ENCODE peak calls at places on chromosomes 13 and 19, in ten cellular contexts. One of them, this sample, is unnamed.

GRCh38 chr19:4636151-4636717 is 3.1 kb upstream of the TNFAIP8L1 start:
- DNase-seq in GM23248: peak
- DNase-seq in GM12878: no peak
- DNase-seq in neural progenitor cell: peak
- DNase-seq in astrocyte: no peak
- DNase-seq in H9: peak
- DNase-seq in colonic mucosa: peak
- DNase-seq in adipocyte: peak
- DNase-seq in IMR-90: peak
- DNase-seq in SK-N-SH: peak
- DNase-seq in this sample: peak

GRCh38 chr13:60448907-60449510 is 52.0 kb downstream of the TDRD3 start:
- DNase-seq in IMR-90: peak
- DNase-seq in GM12878: no peak
- DNase-seq in colonic mucosa: peak
- DNase-seq in adipocyte: peak
- DNase-seq in H9: no peak
- DNase-seq in SK-N-SH: peak
- DNase-seq in neural progenitor cell: peak
- DNase-seq in astrocyte: peak
- DNase-seq in GM23248: peak
- DNase-seq in this sample: peak

GRCh38 chr13:59269476-59269875 is 894.3 kb downstream of the DIAPH3 start:
- DNase-seq in GM23248: peak
- DNase-seq in colonic mucosa: no peak
- DNase-seq in astrocyte: peak
- DNase-seq in GM12878: no peak
- DNase-seq in H9: no peak
- DNase-seq in SK-N-SH: no peak
- DNase-seq in neural progenitor cell: no peak
- DNase-seq in IMR-90: peak
- DNase-seq in adipocyte: peak
- DNase-seq in this sample: no peak

GRCh38 chr19:46408611-46409039 is 4.7 kb downstream of the CCDC8 start:
- DNase-seq in H9: no peak
- DNase-seq in IMR-90: peak
- DNase-seq in astrocyte: no peak
- DNase-seq in neural progenitor cell: peak
- DNase-seq in adipocyte: peak
- DNase-seq in SK-N-SH: no peak
- DNase-seq in GM12878: no peak
- DNase-seq in GM23248: peak
- DNase-seq in colonic mucosa: peak
- DNase-seq in this sample: no peak

GRCh38 chr13:34156841-34157365 is 339.0 kb downstream of the RFC3 start:
- DNase-seq in IMR-90: peak
- DNase-seq in adipocyte: peak
- DNase-seq in astrocyte: peak
- DNase-seq in GM12878: peak
- DNase-seq in GM23248: peak
- DNase-seq in neural progenitor cell: no peak
- DNase-seq in colonic mucosa: peak
- DNase-seq in SK-N-SH: no peak
- DNase-seq in H9: peak
- DNase-seq in this sample: no peak

GRCh38 chr19:49552749-49553148 is 24.9 kb downstream of the RCN3 start:
- DNase-seq in neural progenitor cell: no peak
- DNase-seq in SK-N-SH: no peak
- DNase-seq in astrocyte: no peak
- DNase-seq in colonic mucosa: no peak
- DNase-seq in GM23248: no peak
- DNase-seq in adipocyte: no peak
- DNase-seq in GM12878: no peak
- DNase-seq in H9: no peak
- DNase-seq in IMR-90: no peak
- DNase-seq in this sample: no peak

GRCh38 chr13:30477346-30478235 is 11.9 kb upstream of the HMGB1 start:
- DNase-seq in neural progenitor cell: no peak
- DNase-seq in colonic mucosa: no peak
- DNase-seq in adipocyte: no peak
- DNase-seq in GM12878: no peak
- DNase-seq in SK-N-SH: no peak
- DNase-seq in H9: peak
- DNase-seq in IMR-90: no peak
- DNase-seq in astrocyte: no peak
- DNase-seq in GM23248: no peak
- DNase-seq in this sample: no peak

GRCh38 chr13:32791545-32792172 is 205.4 kb downstream of the PDS5B start:
- DNase-seq in IMR-90: peak
- DNase-seq in neural progenitor cell: no peak
- DNase-seq in astrocyte: no peak
- DNase-seq in colonic mucosa: no peak
- DNase-seq in GM23248: peak
- DNase-seq in adipocyte: peak
- DNase-seq in SK-N-SH: no peak
- DNase-seq in H9: no peak
- DNase-seq in GM12878: peak
- DNase-seq in this sample: no peak

GRCh38 chr19:41936961-41937360 is 8.7 kb upstream of the ERFL start:
- DNase-seq in SK-N-SH: no peak
- DNase-seq in H9: no peak
- DNase-seq in colonic mucosa: no peak
- DNase-seq in IMR-90: no peak
- DNase-seq in GM12878: no peak
- DNase-seq in GM23248: no peak
- DNase-seq in neural progenitor cell: no peak
- DNase-seq in adipocyte: no peak
- DNase-seq in astrocyte: no peak
- DNase-seq in this sample: no peak

GRCh38 chr19:41937525-41937924 is 9.3 kb upstream of the ERFL start:
- DNase-seq in GM23248: no peak
- DNase-seq in IMR-90: no peak
- DNase-seq in SK-N-SH: no peak
- DNase-seq in adipocyte: no peak
- DNase-seq in colonic mucosa: no peak
- DNase-seq in neural progenitor cell: no peak
- DNase-seq in H9: no peak
- DNase-seq in GM12878: no peak
- DNase-seq in astrocyte: no peak
- DNase-seq in this sample: no peak

GRCh38 chr19:41934849-41935374 is 6.7 kb upstream of the ERFL start:
- DNase-seq in adipocyte: peak
- DNase-seq in GM12878: no peak
- DNase-seq in colonic mucosa: peak
- DNase-seq in IMR-90: peak
- DNase-seq in neural progenitor cell: peak
- DNase-seq in SK-N-SH: peak
- DNase-seq in H9: peak
- DNase-seq in GM23248: peak
- DNase-seq in astrocyte: no peak
- DNase-seq in this sample: peak

GRCh38 chr19:41936416-41936850 is 8.2 kb upstream of the ERFL start:
- DNase-seq in neural progenitor cell: no peak
- DNase-seq in SK-N-SH: no peak
- DNase-seq in astrocyte: no peak
- DNase-seq in adipocyte: no peak
- DNase-seq in GM23248: peak
- DNase-seq in colonic mucosa: no peak
- DNase-seq in GM12878: no peak
- DNase-seq in IMR-90: no peak
- DNase-seq in H9: no peak
- DNase-seq in this sample: no peak

DNA sequence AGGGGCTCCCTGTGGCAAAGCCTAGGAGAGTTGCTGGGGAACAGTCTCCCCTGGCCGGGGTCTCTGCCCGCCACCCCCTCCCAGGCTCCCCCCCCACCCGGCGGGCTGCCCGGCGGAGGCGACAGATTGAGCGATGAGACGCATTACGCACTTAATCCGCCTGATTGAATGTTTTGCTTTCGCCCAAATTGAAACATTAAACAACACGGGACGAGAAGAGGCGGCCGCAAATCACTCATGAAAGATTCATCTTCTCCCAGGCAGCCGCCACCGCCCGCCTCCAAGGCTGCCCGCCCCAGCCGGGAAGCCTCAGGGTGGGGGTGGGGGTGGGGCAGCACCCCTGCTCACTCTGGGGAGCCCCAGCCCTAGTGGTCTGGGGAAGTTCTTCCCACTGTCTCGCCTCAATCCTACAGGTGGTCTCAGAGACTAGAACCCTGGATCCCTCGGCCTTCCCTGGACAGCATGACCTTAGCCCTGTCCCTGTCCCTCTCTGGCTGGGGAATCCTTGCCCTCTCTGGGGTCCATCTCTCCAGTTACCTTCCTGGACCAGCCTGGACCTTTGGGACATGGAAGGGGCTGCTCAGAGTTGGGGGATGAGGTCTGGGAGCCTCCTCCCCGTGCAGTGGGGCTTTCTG is 7.6 kb upstream of the ERFL start:
- DNase-seq in SK-N-SH: no peak
- DNase-seq in colonic mucosa: no peak
- DNase-seq in IMR-90: no peak
- DNase-seq in GM23248: peak
- DNase-seq in GM12878: no peak
- DNase-seq in H9: no peak
- DNase-seq in neural progenitor cell: no peak
- DNase-seq in adipocyte: peak
- DNase-seq in astrocyte: no peak
- DNase-seq in this sample: no peak
- H3K9ac ChIP-seq in SK-N-SH: no peak
- H3K9ac ChIP-seq in colonic mucosa: peak
- H3K9ac ChIP-seq in IMR-90: no peak
- H3K9ac ChIP-seq in GM23248: peak
- H3K9ac ChIP-seq in GM12878: no peak
- H3K9ac ChIP-seq in H9: no peak
- H3K9ac ChIP-seq in neural progenitor cell: no peak
- H3K9ac ChIP-seq in adipocyte: no peak
- H3K9ac ChIP-seq in astrocyte: no peak
- H3K9ac ChIP-seq in this sample: no peak

GRCh38 chr13:40580566-40581276 is 85.7 kb downstream of the FOXO1 start:
- DNase-seq in SK-N-SH: no peak
- DNase-seq in H9: no peak
- DNase-seq in GM12878: no peak
- DNase-seq in astrocyte: no peak
- DNase-seq in colonic mucosa: no peak
- DNase-seq in IMR-90: no peak
- DNase-seq in adipocyte: no peak
- DNase-seq in GM23248: no peak
- DNase-seq in neural progenitor cell: no peak
- DNase-seq in this sample: no peak

GRCh38 chr13:40581277-40581579 is 85.2 kb downstream of the FOXO1 start:
- DNase-seq in neural progenitor cell: no peak
- DNase-seq in IMR-90: no peak
- DNase-seq in H9: no peak
- DNase-seq in SK-N-SH: no peak
- DNase-seq in astrocyte: no peak
- DNase-seq in colonic mucosa: no peak
- DNase-seq in GM12878: no peak
- DNase-seq in adipocyte: no peak
- DNase-seq in GM23248: no peak
- DNase-seq in this sample: no peak

GRCh38 chr13:40579535-40579934 is 86.9 kb downstream of the FOXO1 start:
- DNase-seq in adipocyte: no peak
- DNase-seq in H9: no peak
- DNase-seq in colonic mucosa: no peak
- DNase-seq in SK-N-SH: no peak
- DNase-seq in GM23248: no peak
- DNase-seq in neural progenitor cell: no peak
- DNase-seq in GM12878: no peak
- DNase-seq in astrocyte: no peak
- DNase-seq in IMR-90: no peak
- DNase-seq in this sample: no peak

GRCh38 chr13:40576369-40576768 is 90.1 kb downstream of the FOXO1 start:
- DNase-seq in astrocyte: no peak
- DNase-seq in IMR-90: no peak
- DNase-seq in adipocyte: no peak
- DNase-seq in colonic mucosa: no peak
- DNase-seq in H9: no peak
- DNase-seq in GM12878: no peak
- DNase-seq in SK-N-SH: no peak
- DNase-seq in neural progenitor cell: no peak
- DNase-seq in GM23248: no peak
- DNase-seq in this sample: no peak

DNA sequence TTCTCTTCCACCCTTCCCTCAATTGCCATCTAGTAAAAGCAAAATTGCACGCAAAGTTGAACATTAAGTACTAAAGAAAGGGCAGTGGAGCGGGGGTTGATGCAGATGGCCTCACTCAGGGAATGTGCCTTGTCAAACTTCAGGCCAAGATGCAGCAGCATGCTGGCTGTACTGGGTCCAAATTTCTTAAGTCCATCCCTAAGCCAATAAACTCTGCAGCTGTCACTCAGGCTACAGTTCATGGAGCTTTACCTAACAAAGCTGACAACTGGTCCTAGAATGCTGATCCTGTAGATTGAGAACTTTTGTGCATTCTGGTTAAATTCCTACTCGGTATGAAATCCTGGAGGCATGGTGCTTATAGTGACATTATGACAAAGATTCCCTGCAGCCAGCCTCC is 88.4 kb downstream of the FOXO1 start:
- DNase-seq in GM23248: no peak
- DNase-seq in adipocyte: no peak
- DNase-seq in neural progenitor cell: no peak
- DNase-seq in SK-N-SH: no peak
- DNase-seq in GM12878: no peak
- DNase-seq in IMR-90: no peak
- DNase-seq in H9: no peak
- DNase-seq in astrocyte: no peak
- DNase-seq in colonic mucosa: no peak
- DNase-seq in this sample: no peak
- H3K9ac ChIP-seq in GM23248: no peak
- H3K9ac ChIP-seq in adipocyte: no peak
- H3K9ac ChIP-seq in neural progenitor cell: no peak
- H3K9ac ChIP-seq in SK-N-SH: no peak
- H3K9ac ChIP-seq in GM12878: no peak
- H3K9ac ChIP-seq in IMR-90: no peak
- H3K9ac ChIP-seq in H9: no peak
- H3K9ac ChIP-seq in astrocyte: no peak
- H3K9ac ChIP-seq in colonic mucosa: no peak
- H3K9ac ChIP-seq in this sample: no peak

DNA sequence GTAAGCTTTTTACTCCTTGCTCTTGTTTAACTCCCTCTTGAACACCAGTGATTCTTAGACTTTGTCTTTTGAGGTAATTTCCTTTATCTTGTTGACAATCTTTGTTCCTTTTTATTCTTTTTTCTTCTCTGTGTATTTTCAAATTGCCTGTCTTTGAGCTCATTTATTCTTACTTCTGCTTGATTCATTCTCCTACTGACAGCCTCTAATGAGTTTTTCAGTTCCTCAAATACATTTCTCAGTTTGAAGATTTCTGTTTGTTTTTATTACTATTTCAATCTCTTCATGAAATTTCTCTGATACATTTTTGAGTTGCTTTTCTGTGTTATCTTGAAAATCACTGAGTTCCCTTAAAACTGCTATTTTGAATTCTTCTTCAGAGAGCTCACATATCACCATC is 154.1 kb downstream of the ATP8A2 start:
- DNase-seq in GM12878: no peak
- DNase-seq in astrocyte: no peak
- DNase-seq in adipocyte: no peak
- DNase-seq in colonic mucosa: no peak
- DNase-seq in H9: no peak
- DNase-seq in GM23248: no peak
- DNase-seq in SK-N-SH: no peak
- DNase-seq in IMR-90: no peak
- DNase-seq in neural progenitor cell: no peak
- DNase-seq in this sample: no peak
- H3K9ac ChIP-seq in GM12878: no peak
- H3K9ac ChIP-seq in astrocyte: no peak
- H3K9ac ChIP-seq in adipocyte: no peak
- H3K9ac ChIP-seq in colonic mucosa: no peak
- H3K9ac ChIP-seq in H9: no peak
- H3K9ac ChIP-seq in GM23248: no peak
- H3K9ac ChIP-seq in SK-N-SH: no peak
- H3K9ac ChIP-seq in IMR-90: no peak
- H3K9ac ChIP-seq in neural progenitor cell: no peak
- H3K9ac ChIP-seq in this sample: no peak

DNA sequence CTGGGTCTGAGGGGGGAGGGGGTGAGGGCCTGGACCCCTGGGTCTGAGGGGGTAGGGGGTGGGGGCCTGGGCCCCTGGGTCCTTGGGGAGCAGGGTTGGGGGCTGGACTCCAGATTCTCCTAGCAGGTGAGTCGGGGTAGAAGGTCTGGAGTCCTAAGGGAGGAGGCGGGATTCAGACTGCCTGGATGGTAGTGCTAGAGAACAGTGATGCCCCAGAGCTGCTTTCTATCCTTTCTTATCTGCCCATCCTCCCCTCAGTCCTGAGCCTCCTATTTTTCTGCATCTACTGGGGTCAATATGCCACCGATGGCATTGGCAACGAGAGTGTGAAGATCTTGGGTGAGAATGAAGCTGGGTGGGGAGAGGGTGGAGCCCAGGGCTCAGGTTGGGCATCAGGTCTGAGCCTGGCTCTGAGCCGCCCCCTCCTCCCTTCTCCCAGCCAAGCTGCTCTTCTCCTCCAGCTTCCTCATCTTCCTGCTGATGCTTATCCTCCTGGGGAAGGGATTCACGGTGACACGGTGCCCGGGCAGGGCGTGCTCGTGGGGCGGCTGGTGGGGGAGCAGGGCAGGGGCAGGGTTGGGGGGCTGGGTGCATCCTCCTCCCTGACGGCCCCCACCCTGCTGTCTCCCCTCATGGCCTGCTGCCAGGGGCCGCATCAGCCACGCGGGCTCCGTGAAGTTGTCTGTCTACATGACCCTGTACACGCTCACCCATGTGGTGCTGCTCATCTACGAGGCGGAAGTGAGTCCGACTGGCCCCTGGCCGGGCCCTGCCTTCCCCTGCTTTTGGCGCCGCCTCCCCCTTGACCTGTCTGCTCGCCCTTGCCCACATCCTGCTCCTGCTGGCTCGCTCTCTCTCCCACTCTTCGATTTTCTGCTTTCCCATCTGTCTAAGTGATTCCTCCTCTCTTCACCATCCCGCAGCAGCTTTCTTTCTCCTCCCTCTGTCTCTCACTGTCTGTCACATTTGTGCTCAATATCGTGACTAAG is 3.4 kb downstream of the TMEM145 start:
- DNase-seq in SK-N-SH: peak
- DNase-seq in colonic mucosa: no peak
- DNase-seq in GM23248: peak
- DNase-seq in neural progenitor cell: no peak
- DNase-seq in astrocyte: no peak
- DNase-seq in GM12878: peak
- DNase-seq in IMR-90: peak
- DNase-seq in adipocyte: no peak
- DNase-seq in H9: no peak
- DNase-seq in this sample: no peak
- H3K9ac ChIP-seq in SK-N-SH: no peak
- H3K9ac ChIP-seq in colonic mucosa: no peak
- H3K9ac ChIP-seq in GM23248: no peak
- H3K9ac ChIP-seq in neural progenitor cell: no peak
- H3K9ac ChIP-seq in astrocyte: no peak
- H3K9ac ChIP-seq in GM12878: peak
- H3K9ac ChIP-seq in IMR-90: peak
- H3K9ac ChIP-seq in adipocyte: no peak
- H3K9ac ChIP-seq in H9: no peak
- H3K9ac ChIP-seq in this sample: no peak